ENCODE peak calls at places on chromosomes 1 and 21, in seven cellular contexts. S is AG04449, E is fibroblast of the aortic adventitia, U is choroid plexus epithelial cell, D is lower leg skin, C is retinal pigment epithelial cell, B is A549. K is an unnamed sample.

GRCh38 chr1:12851779-12852178 is 3.3 kb upstream of the HNRNPCL1 start:
- DNase-seq in U (no peak), S (no peak), D (no peak), C (peak; percentile 6), B (no peak), E (peak; percentile 30), K (peak; percentile 63)

GRCh38 chr1:30417001-30417700 is 306.2 kb downstream of the MATN1 start:
- DNase-seq in U (no peak), D (peak; percentile 12), S (no peak), C (no peak), B (no peak), E (no peak), K (no peak)

GRCh38 chr1:182003025-182003725 is 58.3 kb downstream of the ZNF648 start:
- DNase-seq in D (no peak), U (no peak), S (no peak), B (no peak), E (no peak), C (no peak), K (no peak)

GRCh38 chr1:21822349-21822748 is 10.3 kb downstream of the LDLRAD2 start:
- DNase-seq in E (no peak), S (no peak), C (no peak), U (no peak), D (no peak), B (no peak), K (no peak)

GRCh38 chr1:166628259-166628658 is 211.0 kb upstream of the POGK start:
- DNase-seq in S (no peak), B (no peak), E (no peak), D (no peak), U (no peak), C (no peak), K (no peak)

GRCh38 chr1:215507119-215507518 is 60.0 kb upstream of the KCTD3 start:
- DNase-seq in E (peak; percentile 16), C (no peak), S (no peak), B (no peak), U (peak; percentile 20), D (no peak), K (no peak)

GRCh38 chr1:234598974-234599616 is 10.9 kb downstream of the IRF2BP2 start:
- DNase-seq in C (no peak), B (no peak), D (peak; percentile 71), U (peak; percentile 47), S (no peak), E (peak; percentile 57), K (no peak)

GRCh38 chr1:82565146-82565545 is 764.4 kb downstream of the ADGRL2 start:
- DNase-seq in D (peak; percentile 36), U (peak; percentile 88), S (peak; percentile 49), C (peak; percentile 50), B (no peak), E (peak; percentile 79), K (peak; percentile 97)

GRCh38 chr1:169001353-169001752 is 105.1 kb upstream of the ATP1B1 start:
- DNase-seq in E (no peak), S (no peak), B (no peak), D (no peak), U (no peak), C (no peak), K (no peak)

GRCh38 chr1:223827193-223827663 is 18.5 kb downstream of the TP53BP2 start:
- DNase-seq in C (no peak), E (peak; percentile 60), U (no peak), S (no peak), D (no peak), B (no peak), K (no peak)

GRCh38 chr1:81801834-81802531 is 1.2 kb downstream of the ADGRL2 start:
- DNase-seq in S (no peak), E (peak; percentile 68), D (no peak), B (no peak), U (peak; percentile 66), C (no peak), K (no peak)

GRCh38 chr1:243917177-243917862 is 67.3 kb upstream of the AKT3 start:
- DNase-seq in E (peak; percentile 78), C (peak; percentile 98), D (no peak), U (peak; percentile 82), S (peak; percentile 38), B (peak; percentile 48), K (no peak)

GRCh38 chr1:180040034-180040433 is 85.4 kb downstream of the CEP350 start:
- DNase-seq in U (no peak), E (peak; percentile 65), S (no peak), D (no peak), C (no peak), B (no peak), K (no peak)

GRCh38 chr1:151936203-151936602 is 26.9 kb upstream of the THEM4 start:
- DNase-seq in E (no peak), C (no peak), B (no peak), D (no peak), U (no peak), S (no peak), K (no peak)

GRCh38 chr1:247681288-247681897 is 1.9 kb upstream of the OR13G1 start:
- DNase-seq in D (peak; percentile 17), C (peak; percentile 18), E (peak; percentile 15), S (no peak), B (peak; percentile 2), U (peak; percentile 28), K (no peak)

GRCh38 chr1:6419397-6419802 is 319 bp downstream of the HES2 start:
- DNase-seq in B (no peak), S (no peak), D (no peak), U (no peak), C (no peak), E (no peak), K (no peak)

GRCh38 chr1:208167229-208167869 is 76.8 kb downstream of the PLXNA2 start:
- DNase-seq in S (no peak), D (no peak), E (no peak), B (no peak), U (no peak), C (no peak), K (no peak)

GRCh38 chr1:186442651-186443114 is 18.2 kb downstream of the PDC start:
- DNase-seq in C (no peak), B (no peak), S (no peak), E (peak; percentile 96), D (no peak), U (peak; percentile 34), K (no peak)

GRCh38 chr1:48227165-48228013 is 4.9 kb downstream of the SLC5A9 start:
- DNase-seq in B (no peak), C (no peak), U (no peak), E (no peak), S (no peak), D (no peak), K (no peak)

DNA sequence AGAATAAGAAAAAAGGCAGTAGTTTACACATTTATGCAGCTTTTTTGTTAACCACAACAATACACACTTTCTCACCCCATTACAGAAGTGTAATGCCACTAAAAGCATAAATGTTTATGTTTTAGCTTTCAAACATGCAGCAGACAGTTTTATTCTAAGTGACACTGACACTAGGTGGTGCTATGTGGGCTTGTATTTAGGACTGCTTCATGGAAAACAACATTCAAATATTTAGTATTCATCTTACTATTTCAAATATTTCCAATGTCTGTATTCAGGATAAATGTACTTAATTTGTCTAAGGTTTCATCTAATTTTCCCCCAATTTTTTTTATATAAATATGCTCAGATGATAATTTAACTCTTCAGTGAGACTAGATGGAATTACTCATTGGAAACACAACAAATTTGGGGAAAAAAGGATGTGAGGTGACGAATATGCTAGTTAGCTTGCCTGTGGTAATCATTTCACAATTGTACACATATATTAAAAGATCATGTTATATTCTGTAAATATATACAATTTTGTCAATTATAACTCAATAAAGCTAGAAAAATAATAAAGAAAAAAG is 71.4 kb downstream of the USP1 start:
- DNase-seq in E (peak; percentile 74), S (peak; percentile 5), D (no peak), B (peak; percentile 7), U (peak; percentile 80), C (peak; percentile 0), K (no peak)
- TF ChIP-seq CTCF in E (peak; percentile 66), S (peak; percentile 53), D (no peak), B (peak; percentile 66), U (peak; percentile 70), C (peak; percentile 71), K (peak; percentile 71)

GRCh38 chr1:156624814-156625435 is 5.7 kb downstream of the HAPLN2 start:
- DNase-seq in B (no peak), C (no peak), D (no peak), U (no peak), E (no peak), S (no peak), K (no peak)
- H3K4me3 ChIP-seq in B (peak overlapping the region; percentile 49), C (no peak overlapping the region), D (no peak overlapping the region), U (peak overlapping the region; percentile 43), E (peak overlapping the region; percentile 49), S (peak overlapping the region; percentile 38), K (peak overlapping the region; percentile 37)

GRCh38 chr21:32334980-32335471 is 36.4 kb downstream of the MRAP start:
- DNase-seq in C (no peak), S (no peak), B (no peak), U (no peak), D (no peak), E (no peak), K (no peak)

GRCh38 chr21:32333953-32334673 is 35.5 kb downstream of the MRAP start:
- DNase-seq in U (no peak), C (no peak), E (no peak), D (no peak), S (no peak), B (no peak), K (no peak)

GRCh38 chr21:32331444-32332305 is 33.0 kb downstream of the MRAP start:
- DNase-seq in B (no peak), U (no peak), C (no peak), S (no peak), D (no peak), E (no peak), K (no peak)

GRCh38 chr21:32330784-32331311 is 32.2 kb downstream of the MRAP start:
- DNase-seq in E (no peak), U (no peak), S (no peak), C (no peak), D (no peak), B (no peak), K (no peak)

DNA sequence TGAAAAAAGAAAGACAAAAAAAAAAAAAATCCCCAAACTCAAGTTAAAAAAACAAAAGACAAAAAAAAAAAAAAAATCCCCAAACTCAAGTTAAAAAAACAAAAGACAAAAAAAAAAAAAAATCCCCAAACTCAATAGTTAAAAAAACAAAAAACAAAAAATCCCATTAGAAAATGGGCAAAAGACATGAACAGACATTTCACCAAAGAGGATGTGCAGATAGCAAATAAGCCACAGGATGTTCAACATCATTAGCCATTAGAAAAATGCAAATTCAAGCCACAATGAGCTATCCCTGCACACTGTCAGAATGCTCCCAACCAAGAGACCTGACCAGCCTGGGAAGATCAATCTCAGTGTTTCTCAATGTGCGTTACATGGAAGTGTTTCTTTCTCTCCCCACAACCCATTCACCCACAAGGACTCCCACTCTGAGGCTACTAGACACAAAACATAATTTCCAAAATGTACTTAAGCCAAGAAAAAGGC is 33.9 kb downstream of the MRAP start:
- DNase-seq in D (no peak), U (no peak), S (no peak), C (no peak), B (no peak), E (no peak), K (no peak)
- TF ChIP-seq CTCF in D (no peak), U (no peak), S (no peak), C (no peak), B (no peak), E (no peak), K (no peak)

DNA sequence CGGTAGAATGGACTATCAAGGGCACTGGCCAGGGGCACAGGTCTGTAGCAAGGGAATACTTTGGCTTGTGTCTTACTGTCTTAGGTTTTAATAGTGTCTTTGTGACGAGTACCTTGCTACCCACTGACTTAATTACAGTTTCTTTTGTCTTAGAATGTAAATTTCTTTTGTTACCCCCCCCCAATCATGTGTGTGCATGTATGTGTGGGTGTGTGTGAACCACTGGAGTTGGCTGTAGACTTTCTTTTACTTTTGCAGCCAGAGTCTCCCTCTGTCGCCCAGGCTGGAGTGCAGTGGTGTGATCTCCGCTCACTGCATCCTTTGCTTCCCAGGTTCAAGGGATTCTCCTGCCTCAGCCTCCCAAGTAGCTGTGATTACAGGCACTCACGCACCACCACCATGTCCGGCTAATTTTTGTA is 61.8 kb upstream of the CLDN14 start:
- DNase-seq in D (no peak), E (no peak), U (no peak), C (no peak), B (no peak), S (no peak), K (no peak)
- H3K4me3 ChIP-seq in D (no peak overlapping the region), E (no peak overlapping the region), U (no peak overlapping the region), C (no peak overlapping the region), B (no peak overlapping the region), S (no peak overlapping the region), K (no peak overlapping the region)